ENCODE peak calls at places on chromosomes 2 and 18, in five cellular contexts. Z is GM12878, L is K562, Y is GM12891, C is HepG2. A is an unnamed sample.

GRCh38 chr2:126518206-126518605 is 137.8 kb upstream of the GYPC start:
- DNase-seq in Z (no peak), L (no peak), Y (no peak), C (no peak), A (no peak)

GRCh38 chr2:121880283-121880682 is 124.8 kb downstream of the TSN start:
- DNase-seq in Z (no peak), L (no peak), Y (no peak), C (no peak), A (no peak)

GRCh38 chr18:48149020-48149685 is 218.7 kb upstream of the SMAD2 start:
- DNase-seq in Z (no peak), L (no peak), Y (no peak), C (no peak), A (no peak)

GRCh38 chr2:28408764-28409599 is 16.3 kb downstream of the FOSL2 start:
- DNase-seq in Z (no peak), L (no peak), Y (no peak), C (no peak), A (no peak)

GRCh38 chr2:68993660-68994059 is 19.2 kb downstream of the GKN1 start:
- DNase-seq in Z (no peak), L (no peak), Y (no peak), C (peak; percentile 77), A (no peak)

GRCh38 chr2:20533993-20534591 is 87.2 kb downstream of the RHOB start:
- DNase-seq in Z (no peak), L (no peak), Y (no peak), C (no peak), A (no peak)

GRCh38 chr2:158984554-158985207 is 16.2 kb downstream of the TANC1 start:
- DNase-seq in Z (no peak), L (no peak), Y (no peak), C (no peak), A (no peak)

GRCh38 chr2:114968748-114969400 is 526.4 kb downstream of the DPP10 start:
- DNase-seq in Z (no peak), L (no peak), Y (no peak), C (no peak), A (no peak)

GRCh38 chr2:174051741-174052638 is 86.8 kb upstream of the SP3 start:
- DNase-seq in Z (no peak), L (peak; percentile 34), Y (no peak), C (peak; percentile 94), A (no peak)

GRCh38 chr2:40554665-40555294 is 102.9 kb upstream of the SLC8A1 start:
- DNase-seq in Z (peak; percentile 2), L (peak; percentile 27), Y (no peak), C (peak; percentile 56), A (no peak)

GRCh38 chr2:221205103-221205502 is 367.0 kb downstream of the EPHA4 start:
- DNase-seq in Z (no peak), L (no peak), Y (no peak), C (peak; percentile 10), A (no peak)

GRCh38 chr2:232333361-232334135 is 45.0 kb upstream of the ALPP start:
- DNase-seq in Z (no peak), L (peak; percentile 21), Y (no peak), C (peak; percentile 35), A (no peak)

GRCh38 chr2:74740395-74741075 is 86.5 kb downstream of the SEMA4F start:
- DNase-seq in Z (no peak), L (no peak), Y (no peak), C (peak; percentile 76), A (no peak)

GRCh38 chr2:26430826-26431225 is 29.1 kb downstream of the DRC1 start:
- DNase-seq in Z (no peak), L (no peak), Y (no peak), C (no peak), A (no peak)

GRCh38 chr18:26397019-26397418 is 151.3 kb downstream of the KCTD1 start:
- DNase-seq in Z (no peak), L (no peak), Y (no peak), C (no peak), A (no peak)

GRCh38 chr2:229474125-229474524 is 203.0 kb upstream of the PID1 start:
- DNase-seq in Z (no peak), L (no peak), Y (no peak), C (no peak), A (no peak)

GRCh38 chr2:25951071-25951547 is 31.2 kb downstream of the KIF3C start:
- DNase-seq in Z (peak; percentile 24), L (peak; percentile 84), Y (peak; percentile 69), C (peak; percentile 83), A (peak; percentile 61)

GRCh38 chr2:37829202-37829601 is 95.9 kb upstream of the RMDN2 start:
- DNase-seq in Z (no peak), L (no peak), Y (no peak), C (no peak), A (no peak)

GRCh38 chr2:192885569-192886160 is 690.9 kb upstream of the TMEFF2 start:
- DNase-seq in Z (no peak), L (no peak), Y (no peak), C (peak; percentile 24), A (no peak)

GRCh38 chr2:112185131-112185530 is 46.9 kb downstream of the FBLN7 start:
- DNase-seq in Z (no peak), L (no peak), Y (no peak), C (no peak), A (no peak)

GRCh38 chr2:112181571-112182290 is 43.5 kb downstream of the FBLN7 start:
- DNase-seq in Z (no peak), L (no peak), Y (no peak), C (no peak), A (no peak)

GRCh38 chr2:112184121-112184520 is 45.9 kb downstream of the FBLN7 start:
- DNase-seq in Z (no peak), L (no peak), Y (no peak), C (no peak), A (no peak)

GRCh38 chr2:112182581-112183034 is 44.4 kb downstream of the FBLN7 start:
- DNase-seq in Z (no peak), L (no peak), Y (no peak), C (no peak), A (no peak)

DNA sequence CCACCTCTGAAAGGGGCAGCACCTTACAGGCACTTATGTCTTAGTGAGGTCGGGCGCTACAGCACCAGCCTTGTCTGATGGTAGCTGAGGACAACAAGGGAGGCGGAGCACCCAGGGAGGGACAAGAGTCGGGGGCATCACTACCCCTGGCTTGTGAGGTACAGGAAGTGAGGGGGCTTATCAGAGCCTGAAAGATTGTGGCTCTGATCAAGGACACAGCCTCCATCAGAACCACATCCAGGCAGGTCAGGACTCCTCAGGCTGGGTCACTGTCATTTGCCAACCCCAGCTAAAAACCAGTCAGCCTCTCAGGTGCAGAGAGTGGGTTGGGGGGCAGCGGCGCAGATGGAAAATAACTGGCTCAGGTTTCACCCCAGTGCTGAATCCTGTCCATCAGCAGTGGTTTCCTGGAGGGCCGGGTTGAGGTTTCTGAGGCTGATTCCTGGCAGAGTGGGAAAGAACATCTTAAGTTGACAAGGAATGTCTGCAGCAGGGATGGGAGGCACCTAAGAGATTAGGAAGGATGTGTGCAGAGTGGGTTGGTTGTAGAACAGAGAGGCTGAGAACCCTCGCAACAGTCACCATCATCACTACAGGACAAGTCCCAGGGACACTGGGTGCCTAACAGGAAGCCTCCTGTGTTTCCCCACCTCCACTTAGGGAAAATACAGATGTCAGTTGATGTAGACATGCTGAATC is 45.3 kb downstream of the FBLN7 start:
- DNase-seq in Z (no peak), L (no peak), Y (no peak), C (no peak), A (no peak)
- TF ChIP-seq TAF1 in Z (no peak), L (no peak), Y (no peak), C (no peak), A (no peak)

GRCh38 chr2:145023331-145023934 is 503.5 kb upstream of the ZEB2 start:
- DNase-seq in Z (no peak), L (no peak), Y (no peak), C (no peak), A (no peak)

GRCh38 chr2:145028055-145028630 is 508.2 kb upstream of the ZEB2 start:
- DNase-seq in Z (no peak), L (no peak), Y (no peak), C (no peak), A (no peak)

GRCh38 chr2:145025382-145025781 is 505.5 kb upstream of the ZEB2 start:
- DNase-seq in Z (no peak), L (no peak), Y (no peak), C (no peak), A (no peak)

GRCh38 chr2:145027073-145027459 is 507.1 kb upstream of the ZEB2 start:
- DNase-seq in Z (no peak), L (no peak), Y (no peak), C (no peak), A (no peak)

GRCh38 chr2:145026456-145027072 is 506.6 kb upstream of the ZEB2 start:
- DNase-seq in Z (no peak), L (no peak), Y (no peak), C (no peak), A (no peak)
- TF ChIP-seq POLR2AphosphoS5 in Z (no peak), L (no peak), Y (no peak), C (no peak), A (no peak)

DNA sequence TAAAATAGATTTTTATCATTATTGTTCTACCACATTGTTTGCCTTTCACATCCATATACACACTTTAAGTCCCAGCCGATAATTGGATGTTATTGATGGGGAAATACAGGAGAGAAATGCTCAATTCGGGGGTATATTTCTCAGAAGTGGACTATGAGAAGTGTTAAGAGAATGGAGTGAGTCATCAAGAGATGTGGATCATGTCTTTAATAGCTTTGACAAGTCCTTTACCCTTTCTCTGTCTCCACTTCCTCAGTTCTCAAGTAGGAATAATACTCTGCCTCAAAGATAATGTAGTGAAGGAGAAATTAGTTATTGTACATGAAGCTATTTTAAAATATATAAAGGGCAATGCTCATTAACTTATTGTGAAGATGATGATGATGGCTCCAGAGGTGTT is 1017.6 kb upstream of the PIK3C3 start:
- DNase-seq in Z (no peak), L (peak; percentile 19), Y (no peak), C (no peak), A (no peak)
- TF ChIP-seq POLR2A in Z (no peak), L (no peak), Y (no peak), C (no peak), A (no peak)

DNA sequence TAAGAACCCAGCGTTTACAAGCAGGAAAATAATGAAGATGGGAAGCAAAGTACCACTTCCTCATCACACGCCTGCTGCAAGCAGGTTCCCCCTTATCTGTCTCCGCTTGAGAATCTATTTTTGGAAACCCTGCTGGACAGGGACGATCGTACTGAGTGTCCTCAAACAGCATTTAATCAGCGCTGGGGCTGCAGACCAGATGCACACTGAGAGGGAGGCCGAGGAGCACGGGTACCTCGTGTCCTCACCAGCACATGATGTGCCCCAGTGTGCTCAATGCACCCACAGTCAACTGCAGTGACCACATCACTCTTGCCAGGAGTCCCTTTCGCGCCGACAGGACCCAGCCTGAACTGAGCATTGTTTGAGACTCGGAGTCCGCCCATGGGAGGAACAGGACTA is 160.3 kb downstream of the HDAC4 start:
- DNase-seq in Z (no peak), L (no peak), Y (no peak), C (no peak), A (no peak)
- TF ChIP-seq TAF1 in Z (no peak), L (no peak), Y (no peak), C (no peak), A (no peak)

GRCh38 chr18:51196811-51197660 is 445 bp downstream of the MEX3C start:
- DNase-seq in Z (no peak), L (peak; percentile 39), Y (peak; percentile 15), C (no peak), A (peak; percentile 26)
- TF ChIP-seq POLR2AphosphoS5 in Z (no peak), L (no peak), Y (no peak), C (no peak), A (no peak)

GRCh38 chr2:11343626-11344341 is 652 bp downstream of the ROCK2 start:
- DNase-seq in Z (no peak), L (peak; percentile 46), Y (peak; percentile 41), C (peak; percentile 85), A (peak; percentile 29)
- TF ChIP-seq POLR2A in Z (no peak), L (peak; percentile 54), Y (no peak), C (peak; percentile 75), A (peak; percentile 22)

GRCh38 chr2:242054881-242055801 is 185.6 kb downstream of the RTP5 start:
- DNase-seq in Z (no peak), L (no peak), Y (no peak), C (no peak), A (no peak)
- TF ChIP-seq TAF1 in Z (no peak), L (no peak), Y (no peak), C (no peak), A (no peak)

A was measured in GM12892.